ENCODE peak calls at places on chromosomes 3 and 15, in six cellular contexts. A is A549, I is mammary epithelial cell, F is HL-60, H is breast epithelium, K is HepG2. O is an unnamed sample.

GRCh38 chr3:103048371-103048722 is 613.5 kb downstream of the ZPLD1 start:
- DNase-seq in K (no peak), F (no peak), I (no peak), A (no peak), H (no peak), O (no peak)

GRCh38 chr3:172280406-172281051 is 167.7 kb downstream of the GHSR start:
- DNase-seq in H (no peak), A (no peak), I (peak), K (no peak), F (no peak), O (no peak)

GRCh38 chr3:39168156-39168780 is 14.9 kb upstream of the CSRNP1 start:
- DNase-seq in H (no peak), K (no peak), F (no peak), I (no peak), A (no peak), O (no peak)

GRCh38 chr3:134796313-134797079 is 1.4 kb downstream of the EPHB1 start:
- DNase-seq in K (no peak), I (peak), A (no peak), F (no peak), H (no peak), O (no peak)

GRCh38 chr15:75650908-75651809 is 3.4 kb downstream of the SNX33 start:
- DNase-seq in A (no peak), H (no peak), F (no peak), K (peak), I (no peak), O (no peak)

GRCh38 chr3:181486496-181486895 is 225.2 kb upstream of the SOX2 start:
- DNase-seq in I (no peak), K (no peak), H (no peak), A (no peak), F (no peak), O (no peak)

GRCh38 chr3:85164446-85164845 is 205.7 kb downstream of the CADM2 start:
- DNase-seq in F (no peak), I (peak), A (no peak), H (no peak), K (no peak), O (no peak)

GRCh38 chr3:99850608-99851007 is 32.9 kb downstream of the CMSS1 start:
- DNase-seq in I (no peak), H (no peak), F (peak), A (no peak), K (no peak), O (no peak)

GRCh38 chr15:50873935-50874353 is 34.5 kb upstream of the AP4E1 start:
- DNase-seq in H (no peak), F (peak), K (peak), I (no peak), A (no peak), O (no peak)

GRCh38 chr3:45546636-45547201 is 47.8 kb upstream of the LIMD1 start:
- DNase-seq in A (no peak), H (no peak), K (peak), I (no peak), F (no peak), O (no peak)

GRCh38 chr3:187841552-187841951 is 96.3 kb upstream of the BCL6 start:
- DNase-seq in A (peak), I (peak), F (no peak), H (no peak), K (no peak), O (no peak)

GRCh38 chr3:124685481-124685880 is 44.8 kb upstream of the UMPS start:
- DNase-seq in H (no peak), A (no peak), F (no peak), I (peak), K (no peak), O (no peak)

GRCh38 chr15:48806151-48806550 is 4.7 kb downstream of the CEP152 start:
- DNase-seq in K (no peak), F (no peak), I (no peak), A (no peak), H (no peak), O (no peak)

GRCh38 chr3:134619884-134620445 is 30.9 kb downstream of the KY start:
- DNase-seq in H (no peak), I (no peak), F (no peak), A (no peak), K (no peak), O (no peak)

GRCh38 chr3:23575697-23576096 is 230.1 kb upstream of the UBE2E1 start:
- DNase-seq in K (no peak), F (no peak), I (no peak), A (no peak), H (no peak), O (no peak)

GRCh38 chr15:31333119-31333518 is 6.5 kb downstream of the KLF13 start:
- DNase-seq in I (no peak), F (no peak), H (no peak), K (no peak), A (no peak), O (no peak)

GRCh38 chr3:190369701-190370295 is 18.2 kb upstream of the CLDN16 start:
- DNase-seq in A (no peak), F (no peak), K (no peak), H (no peak), I (peak), O (no peak)
- H3K27ac ChIP-seq in A (no peak), F (no peak), K (no peak), H (peak), I (peak), O (no peak)

GRCh38 chr15:73630796-73631471 is 2.3 kb downstream of the NPTN start:
- DNase-seq in I (peak), F (no peak), K (no peak), A (no peak), H (no peak), O (no peak)
- H3K4me3 ChIP-seq in I (peak), F (peak), K (peak), A (no peak), H (peak), O (peak)

DNA sequence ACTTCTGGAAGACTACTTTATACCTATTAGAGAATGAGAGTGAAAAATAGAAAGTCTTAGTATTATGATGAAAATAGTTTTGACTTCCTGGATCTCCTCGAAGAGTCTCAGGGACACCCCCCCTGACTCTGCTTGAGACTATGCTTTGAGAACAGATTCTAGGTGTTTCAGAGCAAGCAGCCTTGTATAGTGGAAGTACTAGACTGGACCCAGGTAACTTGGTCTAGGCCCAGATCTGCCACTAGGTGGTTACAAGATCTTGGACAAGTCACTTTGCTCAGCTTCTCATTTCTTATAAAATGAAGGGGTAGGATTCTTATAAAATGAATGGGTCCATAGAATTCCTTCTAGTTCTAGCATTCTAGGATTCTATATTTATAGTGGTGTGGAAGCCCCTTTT is 9.1 kb downstream of the ABHD5 start:
- DNase-seq in F (peak), H (no peak), A (peak), I (peak), K (no peak), O (no peak)
- TF ChIP-seq CTCF in F (no peak), H (no peak), A (peak), I (peak), K (no peak), O (no peak)

GRCh38 chr15:74627766-74628165 is 12.1 kb downstream of the CLK3 start:
- DNase-seq in K (no peak), I (no peak), A (no peak), H (no peak), F (no peak), O (no peak)
- H3K27ac ChIP-seq in K (no peak), I (no peak), A (no peak), H (no peak), F (no peak), O (no peak)

GRCh38 chr3:80769683-80770082 is 991.8 kb downstream of the GBE1 start:
- DNase-seq in F (no peak), I (no peak), A (no peak), H (no peak), K (no peak), O (no peak)
- H3K4me3 ChIP-seq in F (no peak), I (no peak), A (no peak), H (no peak), K (no peak), O (no peak)

GRCh38 chr15:100914876-100915275 is 4.3 kb upstream of the LRRK1 start:
- DNase-seq in F (no peak), I (no peak), H (no peak), K (no peak), A (no peak), O (no peak)
- TF ChIP-seq CTCF in F (no peak), I (peak), H (no peak), K (no peak), A (no peak), O (no peak)

DNA sequence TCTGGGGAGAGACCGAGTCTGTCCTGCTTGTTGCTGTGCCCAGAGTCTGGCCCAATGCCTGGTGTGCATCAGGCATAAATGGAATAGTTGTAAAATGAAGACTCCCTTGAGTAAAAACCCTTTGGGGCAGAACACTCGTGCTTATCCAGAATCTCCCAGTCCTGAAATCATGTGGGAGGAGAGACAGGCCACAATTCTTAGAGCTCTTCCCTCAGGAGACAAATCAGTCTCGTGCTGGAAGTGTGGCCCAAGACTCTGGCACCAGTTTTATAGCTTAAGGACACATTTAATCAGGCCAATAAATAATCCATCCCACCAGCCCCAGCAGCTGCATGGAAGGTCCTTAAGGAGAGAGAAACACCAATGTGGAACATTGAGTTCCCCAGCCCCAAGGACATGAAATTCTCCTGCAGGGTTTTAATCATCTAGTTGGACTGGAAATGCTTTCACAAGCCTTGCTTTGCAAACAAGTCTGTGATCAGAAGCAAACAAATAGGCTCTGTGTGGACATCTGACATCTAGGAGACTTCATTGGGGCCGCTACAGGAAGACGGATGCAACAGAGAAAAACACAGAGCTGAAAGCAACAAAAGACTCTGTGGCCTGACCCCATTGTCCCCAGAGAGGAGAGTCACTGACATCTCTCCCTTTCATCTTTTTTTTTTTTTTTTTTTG is 70.4 kb downstream of the LSM3 start:
- DNase-seq in K (peak), H (no peak), A (no peak), I (no peak), F (no peak), O (no peak)
- H3K27ac ChIP-seq in K (peak), H (peak), A (no peak), I (no peak), F (no peak), O (no peak)

GRCh38 chr3:22371592-22372291 is 620.7 kb upstream of the ZNF385D start:
- DNase-seq in I (no peak), A (no peak), K (no peak), F (no peak), H (no peak), O (no peak)

GRCh38 chr3:22373827-22374226 is 622.8 kb upstream of the ZNF385D start:
- DNase-seq in F (no peak), K (no peak), A (no peak), H (no peak), I (no peak), O (no peak)

GRCh38 chr3:22371036-22371435 is 620.0 kb upstream of the ZNF385D start:
- DNase-seq in I (no peak), H (no peak), K (no peak), F (no peak), A (no peak), O (no peak)

GRCh38 chr3:22373182-22373581 is 622.2 kb upstream of the ZNF385D start:
- DNase-seq in I (no peak), H (no peak), F (no peak), A (no peak), K (no peak), O (no peak)

DNA sequence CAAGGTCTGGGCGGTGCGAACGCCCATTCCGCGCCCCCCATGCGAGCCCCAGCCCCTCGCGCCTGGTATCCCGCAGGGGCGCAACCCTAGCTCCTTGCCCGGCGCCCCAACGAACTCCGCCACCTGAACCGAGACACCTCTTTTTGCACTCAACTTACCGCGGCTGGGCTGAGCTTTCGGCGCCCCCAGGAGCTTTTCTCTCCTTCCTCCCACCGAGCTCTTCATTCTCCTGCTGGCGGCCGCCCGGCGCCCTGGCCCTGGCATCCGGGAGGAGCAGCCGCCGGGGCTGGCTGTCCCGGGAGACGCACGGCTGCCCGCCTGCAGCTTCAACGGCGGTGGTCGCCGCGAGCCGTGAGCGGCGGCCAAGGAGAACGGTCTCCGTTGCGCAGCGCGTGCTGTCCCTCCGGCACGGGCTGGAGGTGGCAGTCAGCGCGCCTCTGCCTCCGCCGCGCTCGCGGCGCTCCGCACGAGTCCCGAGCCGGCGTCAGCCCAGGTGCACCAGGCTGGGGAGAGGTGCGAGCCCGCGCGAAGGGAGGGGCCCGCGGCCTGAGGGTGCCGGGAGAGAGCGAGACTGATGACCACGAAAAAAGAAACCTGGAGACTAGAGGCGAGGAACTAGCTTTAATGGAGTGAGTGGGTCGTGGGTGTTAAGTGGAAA is 621.4 kb upstream of the ZNF385D start:
- DNase-seq in H (peak), A (no peak), K (no peak), I (no peak), F (no peak), O (no peak)
- H3K4me3 ChIP-seq in H (peak), A (no peak), K (no peak), I (no peak), F (no peak), O (peak)

GRCh38 chr3:164806188-164806587 is 272.1 kb downstream of the SI start:
- DNase-seq in K (no peak), H (no peak), F (no peak), A (no peak), I (no peak), O (no peak)
- TF ChIP-seq CTCF in K (peak), H (no peak), F (no peak), A (no peak), I (no peak), O (no peak)

GRCh38 chr3:197216914-197217313 is 81.5 kb downstream of the DLG1 start:
- DNase-seq in H (no peak), K (no peak), F (no peak), A (no peak), I (no peak), O (no peak)

GRCh38 chr3:197212290-197212689 is 86.1 kb downstream of the DLG1 start:
- DNase-seq in K (no peak), A (no peak), I (no peak), F (no peak), H (no peak), O (no peak)

GRCh38 chr3:197219627-197220026 is 78.8 kb downstream of the DLG1 start:
- DNase-seq in H (no peak), K (no peak), I (no peak), A (no peak), F (no peak), O (no peak)

GRCh38 chr3:197216169-197216860 is 82.1 kb downstream of the DLG1 start:
- DNase-seq in K (no peak), F (no peak), I (peak), H (no peak), A (no peak), O (no peak)
- H3K27ac ChIP-seq in K (no peak), F (no peak), I (peak), H (peak), A (peak), O (no peak)

O was measured in ascending aorta.